ENCODE peak calls at places on chromosome 11, in five cellular contexts. One of them, this sample, is unnamed.

GRCh38 chr11:3803726-3804510 is 4.4 kb upstream of the PGAP2 start:
- DNase-seq in H1: no peak
- DNase-seq in H9: no peak
- DNase-seq in neuronal stem cell: no peak
- DNase-seq in mesenchymal stem cell: peak
- DNase-seq in this sample: peak

GRCh38 chr11:57604289-57605010 is 7.0 kb downstream of the SERPING1 start:
- DNase-seq in neuronal stem cell: no peak
- DNase-seq in H1: no peak
- DNase-seq in mesenchymal stem cell: no peak
- DNase-seq in H9: no peak
- DNase-seq in this sample: peak

GRCh38 chr11:46664612-46665011 is 35.8 kb downstream of the ARHGAP1 start:
- DNase-seq in mesenchymal stem cell: no peak
- DNase-seq in H1: no peak
- DNase-seq in H9: no peak
- DNase-seq in neuronal stem cell: no peak
- DNase-seq in this sample: peak

GRCh38 chr11:133713406-133713805 is 131.9 kb downstream of the SPATA19 start:
- DNase-seq in neuronal stem cell: no peak
- DNase-seq in mesenchymal stem cell: no peak
- DNase-seq in H9: no peak
- DNase-seq in H1: no peak
- DNase-seq in this sample: no peak

GRCh38 chr11:7974668-7975067 is 9.4 kb upstream of the NLRP10 start:
- DNase-seq in H1: no peak
- DNase-seq in neuronal stem cell: no peak
- DNase-seq in H9: peak
- DNase-seq in mesenchymal stem cell: no peak
- DNase-seq in this sample: peak

GRCh38 chr11:31089117-31089516 is 280.4 kb downstream of the DCDC1 start:
- DNase-seq in neuronal stem cell: no peak
- DNase-seq in H1: no peak
- DNase-seq in H9: no peak
- DNase-seq in mesenchymal stem cell: no peak
- DNase-seq in this sample: no peak

GRCh38 chr11:445765-446588 is 4.1 kb upstream of the PTDSS2 start:
- DNase-seq in neuronal stem cell: no peak
- DNase-seq in H9: no peak
- DNase-seq in H1: no peak
- DNase-seq in mesenchymal stem cell: no peak
- DNase-seq in this sample: no peak

GRCh38 chr11:19816040-19816439 is 103.4 kb downstream of the NAV2 start:
- DNase-seq in mesenchymal stem cell: no peak
- DNase-seq in H9: no peak
- DNase-seq in H1: no peak
- DNase-seq in neuronal stem cell: no peak
- DNase-seq in this sample: no peak

GRCh38 chr11:65388731-65389130 is 2.3 kb downstream of the FRMD8 start:
- DNase-seq in mesenchymal stem cell: peak
- DNase-seq in H9: no peak
- DNase-seq in neuronal stem cell: no peak
- DNase-seq in H1: no peak
- DNase-seq in this sample: no peak

GRCh38 chr11:130666781-130667251 is 218.4 kb downstream of the ADAMTS15 start:
- DNase-seq in H1: no peak
- DNase-seq in neuronal stem cell: no peak
- DNase-seq in mesenchymal stem cell: peak
- DNase-seq in H9: no peak
- DNase-seq in this sample: no peak
- H4K8ac ChIP-seq in H1: peak
- H4K8ac ChIP-seq in neuronal stem cell: no peak
- H4K8ac ChIP-seq in mesenchymal stem cell: peak
- H4K8ac ChIP-seq in H9: no peak
- H4K8ac ChIP-seq in this sample: no peak

GRCh38 chr11:96259053-96259837 is 83.8 kb downstream of the MAML2 start:
- DNase-seq in neuronal stem cell: no peak
- DNase-seq in H1: no peak
- DNase-seq in H9: no peak
- DNase-seq in mesenchymal stem cell: peak
- DNase-seq in this sample: peak

GRCh38 chr11:96257972-96258951 is 84.7 kb downstream of the MAML2 start:
- DNase-seq in mesenchymal stem cell: peak
- DNase-seq in neuronal stem cell: no peak
- DNase-seq in H9: no peak
- DNase-seq in H1: no peak
- DNase-seq in this sample: no peak

GRCh38 chr11:96260067-96260511 is 82.9 kb downstream of the MAML2 start:
- DNase-seq in H9: no peak
- DNase-seq in mesenchymal stem cell: no peak
- DNase-seq in H1: no peak
- DNase-seq in neuronal stem cell: no peak
- DNase-seq in this sample: no peak

GRCh38 chr11:96263361-96263763 is 79.6 kb downstream of the MAML2 start:
- DNase-seq in H1: no peak
- DNase-seq in H9: no peak
- DNase-seq in neuronal stem cell: no peak
- DNase-seq in mesenchymal stem cell: peak
- DNase-seq in this sample: peak

DNA sequence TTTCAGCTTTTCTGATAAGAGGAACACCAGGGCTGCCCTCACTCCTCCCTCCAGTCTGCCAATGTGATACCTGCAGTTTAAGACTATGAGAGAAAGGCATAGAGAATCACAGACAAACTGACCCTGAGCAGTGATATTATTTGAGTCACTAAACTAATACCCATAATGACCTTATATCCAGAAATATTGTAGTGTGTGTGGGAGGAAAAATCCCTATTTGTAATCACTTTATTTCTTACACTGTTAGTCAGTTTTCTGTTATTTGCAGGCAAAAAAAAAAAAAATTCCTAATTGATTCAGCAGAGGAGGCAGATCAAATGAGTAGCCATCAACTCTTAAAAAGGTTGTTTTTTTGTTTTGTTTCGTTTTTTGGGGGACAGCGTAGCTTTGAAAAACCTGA is 82.5 kb downstream of the MAML2 start:
- DNase-seq in mesenchymal stem cell: no peak
- DNase-seq in H9: no peak
- DNase-seq in H1: no peak
- DNase-seq in neuronal stem cell: no peak
- DNase-seq in this sample: no peak
- H2BK120ac ChIP-seq in mesenchymal stem cell: no peak
- H2BK120ac ChIP-seq in H9: no peak
- H2BK120ac ChIP-seq in H1: no peak
- H2BK120ac ChIP-seq in neuronal stem cell: no peak
- H2BK120ac ChIP-seq in this sample: peak

DNA sequence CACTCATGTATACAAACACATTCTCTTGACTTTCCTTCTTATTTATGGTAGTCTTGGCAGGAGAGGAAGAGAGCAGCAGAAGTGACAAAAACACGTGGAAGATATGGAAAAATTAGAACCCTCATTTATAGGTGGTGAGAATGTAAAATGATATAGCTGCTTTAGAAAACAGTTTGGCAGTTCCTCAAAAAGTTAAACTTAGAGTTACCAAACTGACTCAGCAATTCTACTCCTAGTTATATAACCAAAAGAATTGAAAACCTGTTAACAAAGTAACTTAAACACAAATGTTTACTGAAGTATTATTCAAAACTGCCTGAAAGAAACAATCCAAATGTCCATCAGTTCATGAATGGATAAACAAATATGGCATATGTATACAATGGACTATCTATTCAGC is 16.8 kb downstream of the NUCB2 start:
- DNase-seq in H1: no peak
- DNase-seq in mesenchymal stem cell: no peak
- DNase-seq in H9: no peak
- DNase-seq in neuronal stem cell: no peak
- DNase-seq in this sample: no peak
- H2AK5ac ChIP-seq in H1: no peak
- H2AK5ac ChIP-seq in mesenchymal stem cell: no peak
- H2AK5ac ChIP-seq in H9: no peak
- H2AK5ac ChIP-seq in neuronal stem cell: no peak
- H2AK5ac ChIP-seq in this sample: no peak

GRCh38 chr11:10322830-10323792 is 18.2 kb downstream of the ADM start:
- DNase-seq in mesenchymal stem cell: peak
- DNase-seq in H1: no peak
- DNase-seq in H9: no peak
- DNase-seq in neuronal stem cell: no peak
- DNase-seq in this sample: peak

GRCh38 chr11:10323793-10324170 is 18.9 kb downstream of the ADM start:
- DNase-seq in neuronal stem cell: no peak
- DNase-seq in mesenchymal stem cell: peak
- DNase-seq in H1: no peak
- DNase-seq in H9: no peak
- DNase-seq in this sample: peak

GRCh38 chr11:10320164-10320563 is 15.3 kb downstream of the ADM start:
- DNase-seq in H1: no peak
- DNase-seq in mesenchymal stem cell: no peak
- DNase-seq in H9: no peak
- DNase-seq in neuronal stem cell: no peak
- DNase-seq in this sample: no peak

GRCh38 chr11:10324474-10324873 is 19.6 kb downstream of the ADM start:
- DNase-seq in H1: no peak
- DNase-seq in mesenchymal stem cell: no peak
- DNase-seq in neuronal stem cell: no peak
- DNase-seq in H9: no peak
- DNase-seq in this sample: no peak

DNA sequence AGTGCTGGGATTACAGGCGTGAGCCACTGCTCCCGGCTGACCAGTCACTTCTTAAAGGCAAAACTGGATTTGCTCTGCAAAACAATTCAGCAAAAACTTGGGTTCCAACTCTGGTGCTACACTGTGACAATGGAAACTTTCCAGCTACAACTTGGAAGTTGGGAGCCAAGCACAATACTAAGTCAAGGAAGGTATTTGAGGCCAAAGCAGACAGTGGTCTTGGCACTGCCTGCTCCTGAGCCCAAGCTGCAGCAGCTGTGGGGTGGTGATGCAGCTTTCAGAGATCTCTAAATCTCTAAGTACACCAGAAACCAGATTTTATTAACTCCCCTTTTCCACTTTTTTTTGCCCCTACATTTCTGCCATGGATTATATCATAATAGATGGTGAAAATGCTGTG is 17.5 kb downstream of the ADM start:
- DNase-seq in H9: no peak
- DNase-seq in mesenchymal stem cell: no peak
- DNase-seq in neuronal stem cell: no peak
- DNase-seq in H1: no peak
- DNase-seq in this sample: no peak
- H4K8ac ChIP-seq in H9: no peak
- H4K8ac ChIP-seq in mesenchymal stem cell: no peak
- H4K8ac ChIP-seq in neuronal stem cell: no peak
- H4K8ac ChIP-seq in H1: no peak
- H4K8ac ChIP-seq in this sample: no peak

GRCh38 chr11:28820296-28820989 is 712.3 kb downstream of the METTL15 start:
- DNase-seq in neuronal stem cell: no peak
- DNase-seq in H1: no peak
- DNase-seq in H9: no peak
- DNase-seq in mesenchymal stem cell: peak
- DNase-seq in this sample: no peak

GRCh38 chr11:28819741-28820140 is 711.6 kb downstream of the METTL15 start:
- DNase-seq in H9: no peak
- DNase-seq in H1: no peak
- DNase-seq in neuronal stem cell: no peak
- DNase-seq in mesenchymal stem cell: no peak
- DNase-seq in this sample: no peak

GRCh38 chr11:28826807-28827206 is 718.6 kb downstream of the METTL15 start:
- DNase-seq in H1: no peak
- DNase-seq in neuronal stem cell: no peak
- DNase-seq in mesenchymal stem cell: no peak
- DNase-seq in H9: no peak
- DNase-seq in this sample: no peak

GRCh38 chr11:28822596-28822995 is 714.4 kb downstream of the METTL15 start:
- DNase-seq in H1: no peak
- DNase-seq in mesenchymal stem cell: no peak
- DNase-seq in neuronal stem cell: no peak
- DNase-seq in H9: no peak
- DNase-seq in this sample: no peak
- H2BK120ac ChIP-seq in H1: no peak
- H2BK120ac ChIP-seq in mesenchymal stem cell: no peak
- H2BK120ac ChIP-seq in neuronal stem cell: no peak
- H2BK120ac ChIP-seq in H9: no peak
- H2BK120ac ChIP-seq in this sample: no peak

DNA sequence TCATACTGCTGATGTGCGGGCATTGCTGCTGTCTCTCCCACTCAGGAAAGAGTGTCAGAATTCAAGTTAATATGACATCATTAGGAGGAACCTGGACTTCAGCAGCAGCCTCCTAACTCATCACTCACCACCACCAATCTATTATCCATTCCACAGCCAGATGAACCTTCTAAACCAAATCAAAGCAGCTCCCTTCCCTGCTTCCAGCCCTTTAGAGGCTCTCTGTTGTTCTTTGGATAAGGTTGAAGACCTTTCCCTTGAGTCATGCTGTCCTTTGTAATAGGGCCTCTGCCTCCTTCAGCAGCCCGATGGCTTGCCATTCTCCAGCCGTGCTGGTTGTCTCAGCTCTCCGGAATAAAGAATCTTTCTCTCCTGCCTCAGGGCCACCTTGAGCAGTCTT is 301.3 kb downstream of the DDX10 start:
- DNase-seq in mesenchymal stem cell: no peak
- DNase-seq in H9: no peak
- DNase-seq in neuronal stem cell: no peak
- DNase-seq in H1: no peak
- DNase-seq in this sample: no peak
- H2AK5ac ChIP-seq in mesenchymal stem cell: no peak
- H2AK5ac ChIP-seq in H9: no peak
- H2AK5ac ChIP-seq in neuronal stem cell: no peak
- H2AK5ac ChIP-seq in H1: peak
- H2AK5ac ChIP-seq in this sample: no peak